ENCODE peak calls at places on chromosomes 7 and 10, in five cellular contexts. H is activated naive CD8-positive, alpha-beta T cell treated with anti-CD3 and anti-CD28 coated beads, Interleukin-2, amount 50 U/mL, for 24 hours; J is A549; T is activated CD4-positive, CD25-positive, alpha-beta regulatory T cell treated with anti-CD3 and anti-CD28 coated beads, Interleukin-2, amount 50 U/mL, for 72 hours; Q is IMR-90. L is an unnamed sample.

GRCh38 chr10:25026463-25026862 is 10.1 kb downstream of the THNSL1 start:
- DNase-seq in H (no peak), J (no peak), T (no peak), Q (peak; percentile 10), L (no peak)

GRCh38 chr10:47261121-47261520 is 38.9 kb upstream of the GDF10 start:
- DNase-seq in H (peak; percentile 39), J (no peak), T (no peak), Q (no peak), L (peak; percentile 54)

GRCh38 chr7:34928052-34928451 is 109.2 kb downstream of the DPY19L1 start:
- DNase-seq in H (peak; percentile 62), T (peak; percentile 60), Q (no peak), J (no peak), L (no peak)

GRCh38 chr7:73941836-73942551 is 81.0 kb downstream of the TMEM270 start:
- DNase-seq in H (no peak), Q (peak; percentile 18), T (no peak), J (peak; percentile 65), L (no peak)

GRCh38 chr7:148914208-148914777 is 30.2 kb upstream of the EZH2 start:
- DNase-seq in Q (peak; percentile 85), H (peak; percentile 67), T (peak; percentile 51), J (peak; percentile 41), L (peak; percentile 61)

GRCh38 chr7:151009340-151010001 is 14.8 kb downstream of the ATG9B start:
- DNase-seq in T (no peak), H (no peak), J (no peak), Q (no peak), L (no peak)

GRCh38 chr10:3500408-3500856 is 284.6 kb downstream of the KLF6 start:
- DNase-seq in Q (peak; percentile 90), T (no peak), J (peak; percentile 88), H (no peak), L (no peak)

GRCh38 chr7:128885370-128886187 is 22.9 kb downstream of the ATP6V1F start:
- DNase-seq in Q (no peak), H (no peak), J (no peak), T (no peak), L (no peak)

GRCh38 chr7:55177589-55178261 is 158.9 kb downstream of the EGFR start:
- DNase-seq in J (no peak), T (no peak), H (no peak), Q (no peak), L (no peak)

GRCh38 chr10:102837230-102837721 is at the start of gene CYP17A1:
- DNase-seq in H (no peak), T (no peak), J (no peak), Q (no peak), L (no peak)

L was measured in stimulated activated naive B cell treated with anti-CD40 and anti-IgM and Interleukin-4, amounts not matched to agents 10 μg/mL and 1 μg/mL and 100 μg/mL, for 72 hours.